ENCODE peak calls at places on chromosomes 2 and 18, in ten cellular contexts. One of them, this sample, is unnamed.
A peak's percentile ranks its signal among the peaks of the same experiment; 100 is the strongest.

GRCh38 chr2:188949046-188949818 is 24.9 kb upstream of the COL3A1 start:
- DNase-seq in PC-3: no peak
- DNase-seq in adipocyte: no peak
- DNase-seq in BE2C: no peak
- DNase-seq in fibroblast of lung: no peak
- DNase-seq in GM23248: no peak
- DNase-seq in IMR-90: no peak
- DNase-seq in neuronal stem cell: no peak
- DNase-seq in endothelial cell of umbilical vein: no peak
- DNase-seq in thoracic aorta: no peak
- DNase-seq in this sample: no peak

GRCh38 chr2:208645226-208645625 is 238.6 kb downstream of the PTH2R start:
- DNase-seq in fibroblast of lung: no peak
- DNase-seq in GM23248: no peak
- DNase-seq in IMR-90: no peak
- DNase-seq in endothelial cell of umbilical vein: no peak
- DNase-seq in PC-3: no peak
- DNase-seq in adipocyte: no peak
- DNase-seq in BE2C: no peak
- DNase-seq in neuronal stem cell: no peak
- DNase-seq in thoracic aorta: no peak
- DNase-seq in this sample: no peak

GRCh38 chr2:30691091-30691947 is 115.9 kb downstream of the CAPN13 start:
- DNase-seq in neuronal stem cell: no peak
- DNase-seq in endothelial cell of umbilical vein: no peak
- DNase-seq in adipocyte: no peak
- DNase-seq in fibroblast of lung: no peak
- DNase-seq in thoracic aorta: no peak
- DNase-seq in BE2C: no peak
- DNase-seq in GM23248: no peak
- DNase-seq in IMR-90: no peak
- DNase-seq in PC-3: no peak
- DNase-seq in this sample: no peak

GRCh38 chr2:217653240-217653639 is 349.6 kb downstream of the TNS1 start:
- DNase-seq in PC-3: peak; percentile 96
- DNase-seq in endothelial cell of umbilical vein: peak; percentile 6
- DNase-seq in neuronal stem cell: no peak
- DNase-seq in fibroblast of lung: peak; percentile 89
- DNase-seq in BE2C: no peak
- DNase-seq in adipocyte: peak; percentile 93
- DNase-seq in GM23248: peak; percentile 98
- DNase-seq in thoracic aorta: peak; percentile 85
- DNase-seq in IMR-90: peak; percentile 89
- DNase-seq in this sample: peak; percentile 70

GRCh38 chr18:32919799-32920198 is 147.0 kb upstream of the KLHL14 start:
- DNase-seq in GM23248: peak; percentile 17
- DNase-seq in neuronal stem cell: peak; percentile 29
- DNase-seq in BE2C: peak; percentile 7
- DNase-seq in endothelial cell of umbilical vein: no peak
- DNase-seq in IMR-90: no peak
- DNase-seq in fibroblast of lung: peak; percentile 41
- DNase-seq in thoracic aorta: no peak
- DNase-seq in adipocyte: no peak
- DNase-seq in PC-3: peak; percentile 38
- DNase-seq in this sample: no peak

GRCh38 chr2:141570474-141571131 is 560.2 kb downstream of the LRP1B start:
- DNase-seq in neuronal stem cell: no peak
- DNase-seq in endothelial cell of umbilical vein: no peak
- DNase-seq in BE2C: peak; percentile 14
- DNase-seq in fibroblast of lung: no peak
- DNase-seq in thoracic aorta: no peak
- DNase-seq in GM23248: no peak
- DNase-seq in IMR-90: no peak
- DNase-seq in PC-3: no peak
- DNase-seq in adipocyte: no peak
- DNase-seq in this sample: no peak

GRCh38 chr2:161710131-161710915 is 86.1 kb downstream of the SLC4A10 start:
- DNase-seq in IMR-90: no peak
- DNase-seq in endothelial cell of umbilical vein: no peak
- DNase-seq in BE2C: no peak
- DNase-seq in neuronal stem cell: no peak
- DNase-seq in PC-3: peak; percentile 92
- DNase-seq in thoracic aorta: no peak
- DNase-seq in adipocyte: peak; percentile 38
- DNase-seq in GM23248: peak; percentile 79
- DNase-seq in fibroblast of lung: peak; percentile 63
- DNase-seq in this sample: no peak

GRCh38 chr2:219308142-219309093 is 783 bp downstream of the PTPRN start:
- DNase-seq in PC-3: peak; percentile 91
- DNase-seq in endothelial cell of umbilical vein: peak; percentile 38
- DNase-seq in IMR-90: peak; percentile 65
- DNase-seq in neuronal stem cell: peak; percentile 89
- DNase-seq in BE2C: peak; percentile 81
- DNase-seq in adipocyte: peak; percentile 85
- DNase-seq in fibroblast of lung: peak; percentile 67
- DNase-seq in GM23248: peak; percentile 82
- DNase-seq in thoracic aorta: no peak
- DNase-seq in this sample: peak; percentile 77

DNA sequence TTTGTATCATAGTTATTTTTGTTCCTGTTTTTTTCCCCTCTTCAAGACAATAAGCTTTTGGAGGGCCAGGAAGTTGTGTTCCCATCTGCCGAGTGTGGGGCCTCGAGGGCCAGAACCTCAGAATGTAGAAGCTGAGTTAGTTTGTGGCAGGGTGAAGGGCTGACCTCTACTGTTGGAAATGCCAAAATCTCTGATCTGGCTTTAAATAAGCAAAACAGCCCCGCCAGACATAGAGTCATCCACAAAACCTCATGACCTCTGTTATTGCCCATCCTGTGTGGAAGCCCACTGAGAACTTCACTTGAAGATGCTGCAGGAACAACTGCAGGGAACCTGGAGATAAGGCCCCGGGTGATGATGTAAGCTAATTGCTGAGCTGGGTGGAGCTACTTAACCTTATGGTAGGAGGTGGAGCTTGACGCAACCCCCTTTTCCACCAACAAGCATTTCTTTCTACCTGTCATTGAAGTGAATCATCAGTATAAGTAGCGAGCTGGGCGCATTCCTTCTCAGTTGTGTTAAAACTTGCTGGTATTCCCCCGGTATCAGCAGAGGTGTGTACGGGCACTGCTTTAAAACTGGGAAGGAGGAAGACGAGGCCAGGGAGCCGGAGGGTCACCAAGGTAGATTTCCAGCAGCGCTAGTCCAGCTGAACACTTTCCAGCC is 177.2 kb downstream of the NEDD4L start:
- DNase-seq in fibroblast of lung: peak; percentile 98
- DNase-seq in neuronal stem cell: no peak
- DNase-seq in GM23248: peak; percentile 27
- DNase-seq in adipocyte: peak; percentile 67
- DNase-seq in endothelial cell of umbilical vein: no peak
- DNase-seq in BE2C: no peak
- DNase-seq in PC-3: peak; percentile 96
- DNase-seq in IMR-90: peak; percentile 53
- DNase-seq in thoracic aorta: no peak
- DNase-seq in this sample: peak; percentile 90
- H3K4me1 ChIP-seq in fibroblast of lung: peaks cover 22% of the 10 kb centered on the region
- H3K4me1 ChIP-seq in neuronal stem cell: peaks cover 17% of the 10 kb centered on the region
- H3K4me1 ChIP-seq in GM23248: peaks cover 63% of the 10 kb centered on the region
- H3K4me1 ChIP-seq in adipocyte: peaks cover 34% of the 10 kb centered on the region
- H3K4me1 ChIP-seq in endothelial cell of umbilical vein: peaks cover 61% of the 10 kb centered on the region
- H3K4me1 ChIP-seq in BE2C: peaks cover 14% of the 10 kb centered on the region
- H3K4me1 ChIP-seq in PC-3: peaks cover 78% of the 10 kb centered on the region
- H3K4me1 ChIP-seq in IMR-90: peaks cover 20% of the 10 kb centered on the region
- H3K4me1 ChIP-seq in thoracic aorta: peaks cover 6% of the 10 kb centered on the region
- H3K4me1 ChIP-seq in this sample: peaks cover 70% of the 10 kb centered on the region

GRCh38 chr2:55103039-55103438 is 52.8 kb upstream of the RTN4 start:
- DNase-seq in GM23248: peak; percentile 40
- DNase-seq in endothelial cell of umbilical vein: peak; percentile 78
- DNase-seq in thoracic aorta: no peak
- DNase-seq in neuronal stem cell: no peak
- DNase-seq in PC-3: no peak
- DNase-seq in adipocyte: peak; percentile 45
- DNase-seq in IMR-90: peak; percentile 66
- DNase-seq in BE2C: no peak
- DNase-seq in fibroblast of lung: no peak
- DNase-seq in this sample: no peak

GRCh38 chr2:55102056-55102812 is 52.0 kb upstream of the RTN4 start:
- DNase-seq in endothelial cell of umbilical vein: peak; percentile 80
- DNase-seq in thoracic aorta: no peak
- DNase-seq in BE2C: peak; percentile 28
- DNase-seq in adipocyte: peak; percentile 93
- DNase-seq in IMR-90: peak; percentile 96
- DNase-seq in neuronal stem cell: no peak
- DNase-seq in PC-3: peak; percentile 60
- DNase-seq in fibroblast of lung: peak; percentile 89
- DNase-seq in GM23248: peak; percentile 83
- DNase-seq in this sample: no peak

GRCh38 chr2:55099493-55099877 is 49.2 kb upstream of the RTN4 start:
- DNase-seq in thoracic aorta: no peak
- DNase-seq in fibroblast of lung: no peak
- DNase-seq in adipocyte: no peak
- DNase-seq in BE2C: no peak
- DNase-seq in PC-3: no peak
- DNase-seq in endothelial cell of umbilical vein: no peak
- DNase-seq in IMR-90: no peak
- DNase-seq in GM23248: no peak
- DNase-seq in neuronal stem cell: no peak
- DNase-seq in this sample: no peak

GRCh38 chr2:55097462-55098410 is 47.5 kb upstream of the RTN4 start:
- DNase-seq in fibroblast of lung: peak; percentile 79
- DNase-seq in BE2C: no peak
- DNase-seq in neuronal stem cell: no peak
- DNase-seq in GM23248: peak; percentile 45
- DNase-seq in adipocyte: no peak
- DNase-seq in thoracic aorta: no peak
- DNase-seq in PC-3: no peak
- DNase-seq in IMR-90: no peak
- DNase-seq in endothelial cell of umbilical vein: peak; percentile 49
- DNase-seq in this sample: no peak

DNA sequence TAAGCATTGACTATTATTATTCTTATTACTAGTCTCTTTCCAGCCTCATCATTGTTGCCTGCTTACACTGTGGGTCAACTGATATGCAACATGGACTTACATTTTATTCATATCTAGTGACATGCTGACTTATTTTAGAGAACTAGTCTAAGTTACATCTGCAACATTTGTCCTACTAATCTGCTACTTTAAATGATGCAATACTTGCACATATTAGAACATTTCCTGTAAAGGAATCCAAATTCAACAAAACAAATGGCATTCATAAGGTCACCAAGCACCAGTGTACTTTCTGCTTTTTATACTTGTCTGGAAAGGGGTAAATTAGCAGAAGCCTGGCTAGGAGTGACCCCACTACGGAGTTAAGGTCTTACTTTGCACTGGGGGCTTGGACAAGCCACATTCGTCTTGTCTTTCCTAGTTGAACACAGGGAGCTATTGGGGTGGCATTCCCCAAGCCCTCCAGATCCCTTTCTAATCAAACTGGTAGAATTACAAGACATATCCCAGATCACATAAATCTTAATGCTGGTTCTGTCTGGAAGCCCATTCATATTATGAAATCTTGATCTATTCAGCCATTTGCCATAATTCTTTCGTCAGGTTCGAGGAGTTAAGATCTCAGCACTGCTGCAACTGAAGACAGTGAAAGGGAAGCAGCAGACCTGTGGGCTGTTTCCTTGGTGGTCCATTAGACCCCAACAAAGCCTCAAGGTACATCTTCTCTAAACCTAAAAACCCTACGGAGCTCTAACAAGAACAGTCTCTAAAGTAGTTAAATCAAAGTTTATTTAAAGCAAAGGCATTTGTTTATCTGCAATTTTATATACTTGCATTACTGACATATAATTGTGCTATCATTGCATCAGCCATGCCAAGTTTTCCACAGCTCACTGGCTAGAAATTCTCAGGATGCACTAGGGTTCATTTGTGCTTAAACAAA is 49.9 kb upstream of the RTN4 start:
- DNase-seq in neuronal stem cell: no peak
- DNase-seq in BE2C: no peak
- DNase-seq in thoracic aorta: no peak
- DNase-seq in adipocyte: peak; percentile 90
- DNase-seq in GM23248: peak; percentile 79
- DNase-seq in endothelial cell of umbilical vein: peak; percentile 87
- DNase-seq in fibroblast of lung: peak; percentile 77
- DNase-seq in IMR-90: peak; percentile 84
- DNase-seq in PC-3: peak; percentile 53
- DNase-seq in this sample: peak; percentile 7
- H3K4me3 ChIP-seq in neuronal stem cell: no peak overlapping the region
- H3K4me3 ChIP-seq in BE2C: no peak overlapping the region
- H3K4me3 ChIP-seq in thoracic aorta: peak overlapping the region; percentile 45
- H3K4me3 ChIP-seq in adipocyte: peak overlapping the region; percentile 75
- H3K4me3 ChIP-seq in GM23248: peak overlapping the region; percentile 28
- H3K4me3 ChIP-seq in endothelial cell of umbilical vein: no peak overlapping the region
- H3K4me3 ChIP-seq in fibroblast of lung: no peak overlapping the region
- H3K4me3 ChIP-seq in IMR-90: no peak overlapping the region
- H3K4me3 ChIP-seq in PC-3: no peak overlapping the region
- H3K4me3 ChIP-seq in this sample: no peak overlapping the region

GRCh38 chr2:178528647-178529046 is 48.4 kb downstream of the PLEKHA3 start:
- DNase-seq in endothelial cell of umbilical vein: no peak
- DNase-seq in IMR-90: no peak
- DNase-seq in thoracic aorta: no peak
- DNase-seq in PC-3: no peak
- DNase-seq in fibroblast of lung: no peak
- DNase-seq in neuronal stem cell: no peak
- DNase-seq in BE2C: no peak
- DNase-seq in adipocyte: no peak
- DNase-seq in GM23248: no peak
- DNase-seq in this sample: no peak

GRCh38 chr2:178530128-178530527 is 49.9 kb downstream of the PLEKHA3 start:
- DNase-seq in IMR-90: no peak
- DNase-seq in BE2C: no peak
- DNase-seq in fibroblast of lung: no peak
- DNase-seq in GM23248: no peak
- DNase-seq in thoracic aorta: no peak
- DNase-seq in adipocyte: no peak
- DNase-seq in PC-3: no peak
- DNase-seq in endothelial cell of umbilical vein: no peak
- DNase-seq in neuronal stem cell: no peak
- DNase-seq in this sample: no peak

GRCh38 chr2:178530625-178531142 is 50.4 kb downstream of the PLEKHA3 start:
- DNase-seq in BE2C: no peak
- DNase-seq in thoracic aorta: no peak
- DNase-seq in adipocyte: no peak
- DNase-seq in GM23248: peak; percentile 21
- DNase-seq in neuronal stem cell: no peak
- DNase-seq in IMR-90: no peak
- DNase-seq in PC-3: no peak
- DNase-seq in endothelial cell of umbilical vein: no peak
- DNase-seq in fibroblast of lung: no peak
- DNase-seq in this sample: no peak

GRCh38 chr2:178527592-178527991 is 47.3 kb downstream of the PLEKHA3 start:
- DNase-seq in thoracic aorta: no peak
- DNase-seq in IMR-90: no peak
- DNase-seq in GM23248: no peak
- DNase-seq in PC-3: no peak
- DNase-seq in endothelial cell of umbilical vein: no peak
- DNase-seq in adipocyte: no peak
- DNase-seq in BE2C: no peak
- DNase-seq in neuronal stem cell: no peak
- DNase-seq in fibroblast of lung: no peak
- DNase-seq in this sample: no peak

GRCh38 chr2:178529194-178529593 is 48.9 kb downstream of the PLEKHA3 start:
- DNase-seq in BE2C: no peak
- DNase-seq in IMR-90: no peak
- DNase-seq in neuronal stem cell: no peak
- DNase-seq in fibroblast of lung: no peak
- DNase-seq in adipocyte: no peak
- DNase-seq in PC-3: no peak
- DNase-seq in GM23248: peak; percentile 26
- DNase-seq in thoracic aorta: no peak
- DNase-seq in endothelial cell of umbilical vein: no peak
- DNase-seq in this sample: no peak
- H3K4me1 ChIP-seq in BE2C: no peaks in the 10 kb centered on the region
- H3K4me1 ChIP-seq in IMR-90: no peaks in the 10 kb centered on the region
- H3K4me1 ChIP-seq in neuronal stem cell: no peaks in the 10 kb centered on the region
- H3K4me1 ChIP-seq in fibroblast of lung: no peaks in the 10 kb centered on the region
- H3K4me1 ChIP-seq in adipocyte: peaks cover 13% of the 10 kb centered on the region
- H3K4me1 ChIP-seq in PC-3: no peaks in the 10 kb centered on the region
- H3K4me1 ChIP-seq in GM23248: peaks cover 18% of the 10 kb centered on the region
- H3K4me1 ChIP-seq in thoracic aorta: no peaks in the 10 kb centered on the region
- H3K4me1 ChIP-seq in endothelial cell of umbilical vein: peaks cover 3% of the 10 kb centered on the region
- H3K4me1 ChIP-seq in this sample: no peaks in the 10 kb centered on the region

GRCh38 chr2:22143840-22144239 is 1020.1 kb downstream of the TDRD15 start:
- DNase-seq in fibroblast of lung: no peak
- DNase-seq in GM23248: no peak
- DNase-seq in endothelial cell of umbilical vein: no peak
- DNase-seq in neuronal stem cell: no peak
- DNase-seq in thoracic aorta: no peak
- DNase-seq in PC-3: no peak
- DNase-seq in adipocyte: no peak
- DNase-seq in BE2C: no peak
- DNase-seq in IMR-90: no peak
- DNase-seq in this sample: no peak
- H3K4me3 ChIP-seq in fibroblast of lung: no peak overlapping the region
- H3K4me3 ChIP-seq in GM23248: no peak overlapping the region
- H3K4me3 ChIP-seq in endothelial cell of umbilical vein: no peak overlapping the region
- H3K4me3 ChIP-seq in neuronal stem cell: no peak overlapping the region
- H3K4me3 ChIP-seq in thoracic aorta: no peak overlapping the region
- H3K4me3 ChIP-seq in PC-3: no peak overlapping the region
- H3K4me3 ChIP-seq in adipocyte: no peak overlapping the region
- H3K4me3 ChIP-seq in BE2C: no peak overlapping the region
- H3K4me3 ChIP-seq in IMR-90: no peak overlapping the region
- H3K4me3 ChIP-seq in this sample: no peak overlapping the region